ENCODE peak calls at places on chromosomes 16 and 17, in ten cellular contexts. One of them, this sample, is unnamed.

GRCh38 chr17:6701719-6702118 is 11.4 kb downstream of the SLC13A5 start:
- DNase-seq in tibial artery: peak; percentile 58
- DNase-seq in psoas muscle: no peak
- DNase-seq in A549: peak; percentile 50
- DNase-seq in right lobe of liver: no peak
- DNase-seq in transverse colon: no peak
- DNase-seq in neural progenitor cell: peak; percentile 86
- DNase-seq in left ventricle myocardium inferior: no peak
- DNase-seq in thoracic aorta: no peak
- DNase-seq in heart left ventricle: no peak
- DNase-seq in this sample: no peak

GRCh38 chr17:41322264-41322902 is 6.9 kb upstream of the KRTAP17-1 start:
- DNase-seq in neural progenitor cell: peak; percentile 44
- DNase-seq in right lobe of liver: no peak
- DNase-seq in left ventricle myocardium inferior: no peak
- DNase-seq in psoas muscle: no peak
- DNase-seq in transverse colon: no peak
- DNase-seq in heart left ventricle: no peak
- DNase-seq in tibial artery: no peak
- DNase-seq in thoracic aorta: no peak
- DNase-seq in A549: peak; percentile 68
- DNase-seq in this sample: no peak

GRCh38 chr16:62363451-62363850 is 327.2 kb upstream of the CDH8 start:
- DNase-seq in tibial artery: no peak
- DNase-seq in psoas muscle: no peak
- DNase-seq in transverse colon: no peak
- DNase-seq in left ventricle myocardium inferior: no peak
- DNase-seq in thoracic aorta: no peak
- DNase-seq in heart left ventricle: no peak
- DNase-seq in neural progenitor cell: peak; percentile 73
- DNase-seq in right lobe of liver: no peak
- DNase-seq in A549: no peak
- DNase-seq in this sample: no peak

GRCh38 chr17:61750656-61751055 is 112.7 kb downstream of the BRIP1 start:
- DNase-seq in left ventricle myocardium inferior: no peak
- DNase-seq in neural progenitor cell: no peak
- DNase-seq in transverse colon: no peak
- DNase-seq in heart left ventricle: no peak
- DNase-seq in thoracic aorta: no peak
- DNase-seq in psoas muscle: no peak
- DNase-seq in A549: no peak
- DNase-seq in right lobe of liver: no peak
- DNase-seq in tibial artery: no peak
- DNase-seq in this sample: no peak

GRCh38 chr17:8948462-8948861 is 17.0 kb downstream of the PIK3R5 start:
- DNase-seq in left ventricle myocardium inferior: no peak
- DNase-seq in psoas muscle: no peak
- DNase-seq in right lobe of liver: no peak
- DNase-seq in heart left ventricle: no peak
- DNase-seq in thoracic aorta: no peak
- DNase-seq in tibial artery: no peak
- DNase-seq in transverse colon: no peak
- DNase-seq in neural progenitor cell: no peak
- DNase-seq in A549: no peak
- DNase-seq in this sample: no peak

GRCh38 chr16:49453001-49453400 is 79.4 kb downstream of the C16orf78 start:
- DNase-seq in transverse colon: no peak
- DNase-seq in neural progenitor cell: no peak
- DNase-seq in tibial artery: peak; percentile 28
- DNase-seq in right lobe of liver: no peak
- DNase-seq in heart left ventricle: no peak
- DNase-seq in thoracic aorta: no peak
- DNase-seq in A549: no peak
- DNase-seq in psoas muscle: no peak
- DNase-seq in left ventricle myocardium inferior: no peak
- DNase-seq in this sample: peak; percentile 30

GRCh38 chr17:7882068-7882467 is 6.5 kb upstream of the CHD3 start:
- DNase-seq in right lobe of liver: no peak
- DNase-seq in psoas muscle: no peak
- DNase-seq in heart left ventricle: no peak
- DNase-seq in left ventricle myocardium inferior: no peak
- DNase-seq in thoracic aorta: no peak
- DNase-seq in A549: no peak
- DNase-seq in neural progenitor cell: no peak
- DNase-seq in tibial artery: no peak
- DNase-seq in transverse colon: no peak
- DNase-seq in this sample: no peak

GRCh38 chr17:15947331-15947730 is 2.4 kb downstream of the ADORA2B start:
- DNase-seq in thoracic aorta: no peak
- DNase-seq in psoas muscle: no peak
- DNase-seq in left ventricle myocardium inferior: no peak
- DNase-seq in neural progenitor cell: no peak
- DNase-seq in heart left ventricle: no peak
- DNase-seq in right lobe of liver: no peak
- DNase-seq in transverse colon: peak; percentile 72
- DNase-seq in A549: no peak
- DNase-seq in tibial artery: no peak
- DNase-seq in this sample: peak; percentile 78

GRCh38 chr16:2715519-2715918 is 4.5 kb downstream of the PRSS27 start:
- DNase-seq in thoracic aorta: no peak
- DNase-seq in transverse colon: peak; percentile 60
- DNase-seq in tibial artery: peak; percentile 66
- DNase-seq in right lobe of liver: peak; percentile 49
- DNase-seq in heart left ventricle: peak; percentile 73
- DNase-seq in A549: no peak
- DNase-seq in left ventricle myocardium inferior: peak; percentile 68
- DNase-seq in neural progenitor cell: peak; percentile 78
- DNase-seq in psoas muscle: peak; percentile 68
- DNase-seq in this sample: peak; percentile 67

GRCh38 chr17:45355087-45355486 is 38.3 kb upstream of the MAP3K14 start:
- DNase-seq in left ventricle myocardium inferior: no peak
- DNase-seq in heart left ventricle: no peak
- DNase-seq in thoracic aorta: no peak
- DNase-seq in right lobe of liver: peak; percentile 14
- DNase-seq in neural progenitor cell: no peak
- DNase-seq in A549: peak; percentile 78
- DNase-seq in transverse colon: no peak
- DNase-seq in tibial artery: no peak
- DNase-seq in psoas muscle: no peak
- DNase-seq in this sample: peak; percentile 7

GRCh38 chr16:83561876-83562275 is 245.9 kb upstream of the HSBP1 start:
- DNase-seq in neural progenitor cell: peak; percentile 63
- DNase-seq in psoas muscle: no peak
- DNase-seq in heart left ventricle: no peak
- DNase-seq in thoracic aorta: no peak
- DNase-seq in transverse colon: no peak
- DNase-seq in right lobe of liver: no peak
- DNase-seq in left ventricle myocardium inferior: no peak
- DNase-seq in A549: no peak
- DNase-seq in tibial artery: no peak
- DNase-seq in this sample: no peak

GRCh38 chr16:945271-946047 is 25.3 kb downstream of the LMF1 start:
- DNase-seq in neural progenitor cell: no peak
- DNase-seq in psoas muscle: no peak
- DNase-seq in transverse colon: no peak
- DNase-seq in heart left ventricle: no peak
- DNase-seq in A549: no peak
- DNase-seq in tibial artery: no peak
- DNase-seq in thoracic aorta: no peak
- DNase-seq in right lobe of liver: no peak
- DNase-seq in left ventricle myocardium inferior: no peak
- DNase-seq in this sample: no peak

GRCh38 chr16:67086829-67087228 is 22.9 kb upstream of the PHAF1 start:
- DNase-seq in right lobe of liver: no peak
- DNase-seq in heart left ventricle: no peak
- DNase-seq in left ventricle myocardium inferior: no peak
- DNase-seq in transverse colon: no peak
- DNase-seq in tibial artery: no peak
- DNase-seq in neural progenitor cell: no peak
- DNase-seq in A549: no peak
- DNase-seq in psoas muscle: no peak
- DNase-seq in thoracic aorta: no peak
- DNase-seq in this sample: no peak

GRCh38 chr17:12987120-12987519 is 30.7 kb downstream of the ELAC2 start:
- DNase-seq in A549: no peak
- DNase-seq in heart left ventricle: no peak
- DNase-seq in neural progenitor cell: peak; percentile 75
- DNase-seq in left ventricle myocardium inferior: no peak
- DNase-seq in tibial artery: no peak
- DNase-seq in psoas muscle: no peak
- DNase-seq in right lobe of liver: no peak
- DNase-seq in transverse colon: no peak
- DNase-seq in thoracic aorta: no peak
- DNase-seq in this sample: no peak

GRCh38 chr17:4703330-4703691 is 626 bp downstream of the PELP1 start:
- DNase-seq in left ventricle myocardium inferior: no peak
- DNase-seq in A549: no peak
- DNase-seq in transverse colon: no peak
- DNase-seq in tibial artery: no peak
- DNase-seq in neural progenitor cell: no peak
- DNase-seq in thoracic aorta: no peak
- DNase-seq in psoas muscle: no peak
- DNase-seq in right lobe of liver: no peak
- DNase-seq in heart left ventricle: no peak
- DNase-seq in this sample: no peak

GRCh38 chr16:66484453-66485213 is 57.5 kb downstream of the BEAN1 start:
- DNase-seq in tibial artery: peak; percentile 54
- DNase-seq in A549: peak; percentile 19
- DNase-seq in neural progenitor cell: no peak
- DNase-seq in psoas muscle: no peak
- DNase-seq in thoracic aorta: no peak
- DNase-seq in right lobe of liver: no peak
- DNase-seq in heart left ventricle: peak; percentile 15
- DNase-seq in transverse colon: no peak
- DNase-seq in left ventricle myocardium inferior: no peak
- DNase-seq in this sample: no peak

GRCh38 chr16:70577256-70577698 is 53.7 kb downstream of the SF3B3 start:
- DNase-seq in thoracic aorta: peak; percentile 74
- DNase-seq in psoas muscle: peak; percentile 51
- DNase-seq in A549: no peak
- DNase-seq in right lobe of liver: no peak
- DNase-seq in tibial artery: peak; percentile 91
- DNase-seq in transverse colon: no peak
- DNase-seq in heart left ventricle: no peak
- DNase-seq in neural progenitor cell: no peak
- DNase-seq in left ventricle myocardium inferior: no peak
- DNase-seq in this sample: peak; percentile 55

GRCh38 chr17:49515196-49515770 is 20.2 kb downstream of the NGFR start:
- DNase-seq in heart left ventricle: peak; percentile 90
- DNase-seq in transverse colon: peak; percentile 74
- DNase-seq in thoracic aorta: peak; percentile 56
- DNase-seq in psoas muscle: peak; percentile 92
- DNase-seq in tibial artery: peak; percentile 98
- DNase-seq in neural progenitor cell: peak; percentile 83
- DNase-seq in A549: peak; percentile 68
- DNase-seq in right lobe of liver: peak; percentile 97
- DNase-seq in left ventricle myocardium inferior: peak; percentile 92
- DNase-seq in this sample: no peak

GRCh38 chr17:82882715-82883446 is 43.1 kb upstream of the ZNF750 start:
- DNase-seq in right lobe of liver: no peak
- DNase-seq in A549: no peak
- DNase-seq in neural progenitor cell: no peak
- DNase-seq in tibial artery: no peak
- DNase-seq in heart left ventricle: no peak
- DNase-seq in left ventricle myocardium inferior: no peak
- DNase-seq in thoracic aorta: no peak
- DNase-seq in transverse colon: peak; percentile 70
- DNase-seq in psoas muscle: no peak
- DNase-seq in this sample: no peak
- H3K4me1 ChIP-seq in right lobe of liver: no peaks in the 10 kb centered on the region
- H3K4me1 ChIP-seq in A549: no peaks in the 10 kb centered on the region
- H3K4me1 ChIP-seq in neural progenitor cell: no peaks in the 10 kb centered on the region
- H3K4me1 ChIP-seq in tibial artery: no peaks in the 10 kb centered on the region
- H3K4me1 ChIP-seq in heart left ventricle: peaks cover 27% of the 10 kb centered on the region
- H3K4me1 ChIP-seq in left ventricle myocardium inferior: peaks cover 64% of the 10 kb centered on the region
- H3K4me1 ChIP-seq in thoracic aorta: peaks cover 21% of the 10 kb centered on the region
- H3K4me1 ChIP-seq in transverse colon: peaks cover 27% of the 10 kb centered on the region
- H3K4me1 ChIP-seq in psoas muscle: peaks cover 12% of the 10 kb centered on the region
- H3K4me1 ChIP-seq in this sample: peaks cover 9% of the 10 kb centered on the region

DNA sequence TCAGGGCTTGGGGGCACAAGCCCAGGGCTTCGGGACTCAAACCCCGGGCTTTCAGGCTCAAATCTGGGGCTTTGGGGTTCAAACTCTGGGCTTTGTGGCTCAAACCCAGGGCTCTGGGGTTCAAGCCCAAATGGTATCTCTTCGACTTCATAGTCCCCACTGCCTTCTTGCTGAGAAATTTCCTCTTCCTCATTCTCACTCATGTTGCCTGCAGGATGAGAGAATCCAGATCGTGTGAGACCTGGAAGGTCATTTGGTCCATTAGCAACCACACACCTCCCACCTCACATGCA is 576 bp downstream of the ZNF768 start:
- DNase-seq in left ventricle myocardium inferior: no peak
- DNase-seq in A549: no peak
- DNase-seq in heart left ventricle: no peak
- DNase-seq in neural progenitor cell: no peak
- DNase-seq in thoracic aorta: no peak
- DNase-seq in tibial artery: no peak
- DNase-seq in psoas muscle: no peak
- DNase-seq in right lobe of liver: no peak
- DNase-seq in transverse colon: no peak
- DNase-seq in this sample: no peak
- H3K27ac ChIP-seq in left ventricle myocardium inferior: peak overlapping the region; percentile 98
- H3K27ac ChIP-seq in A549: peak overlapping the region; percentile 96
- H3K27ac ChIP-seq in heart left ventricle: peak overlapping the region; percentile 100
- H3K27ac ChIP-seq in neural progenitor cell: no peak overlapping the region
- H3K27ac ChIP-seq in thoracic aorta: peak overlapping the region; percentile 99
- H3K27ac ChIP-seq in tibial artery: peak overlapping the region; percentile 93
- H3K27ac ChIP-seq in psoas muscle: peak overlapping the region; percentile 99
- H3K27ac ChIP-seq in right lobe of liver: peak overlapping the region; percentile 99
- H3K27ac ChIP-seq in transverse colon: peak overlapping the region; percentile 99
- H3K27ac ChIP-seq in this sample: peak overlapping the region; percentile 82

GRCh38 chr16:53542283-53542682 is 39.3 kb upstream of the AKTIP start:
- DNase-seq in neural progenitor cell: no peak
- DNase-seq in heart left ventricle: no peak
- DNase-seq in psoas muscle: no peak
- DNase-seq in thoracic aorta: no peak
- DNase-seq in left ventricle myocardium inferior: no peak
- DNase-seq in right lobe of liver: no peak
- DNase-seq in transverse colon: peak; percentile 19
- DNase-seq in A549: no peak
- DNase-seq in tibial artery: no peak
- DNase-seq in this sample: no peak
- TF ChIP-seq CTCF in neural progenitor cell: no peak
- TF ChIP-seq CTCF in heart left ventricle: no peak
- TF ChIP-seq CTCF in psoas muscle: no peak
- TF ChIP-seq CTCF in thoracic aorta: no peak
- TF ChIP-seq CTCF in left ventricle myocardium inferior: no peak
- TF ChIP-seq CTCF in right lobe of liver: no peak
- TF ChIP-seq CTCF in transverse colon: no peak
- TF ChIP-seq CTCF in A549: no peak
- TF ChIP-seq CTCF in tibial artery: no peak
- TF ChIP-seq CTCF in this sample: no peak

DNA sequence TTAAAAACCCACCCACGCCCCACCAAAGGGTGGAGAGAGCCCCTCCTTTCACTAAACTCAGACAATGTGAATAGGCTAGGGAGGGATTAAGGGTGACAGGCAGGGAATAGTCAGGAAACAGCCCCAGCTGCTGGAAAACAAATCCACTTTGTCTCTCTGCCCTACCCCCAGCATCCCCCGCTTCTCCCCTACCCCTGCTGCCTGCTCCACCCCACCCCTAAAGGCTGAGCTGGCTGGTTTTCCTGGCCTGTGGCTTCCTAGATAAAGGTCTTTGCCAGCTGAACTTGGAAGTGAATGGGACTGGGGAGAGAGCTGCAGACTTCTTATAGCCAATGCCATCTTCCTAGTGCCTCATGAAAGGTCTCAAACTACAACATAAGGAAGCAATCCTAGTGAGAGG is 15.0 kb downstream of the CAVIN1 start:
- DNase-seq in transverse colon: no peak
- DNase-seq in neural progenitor cell: no peak
- DNase-seq in A549: no peak
- DNase-seq in tibial artery: no peak
- DNase-seq in heart left ventricle: peak; percentile 73
- DNase-seq in thoracic aorta: no peak
- DNase-seq in psoas muscle: no peak
- DNase-seq in right lobe of liver: no peak
- DNase-seq in left ventricle myocardium inferior: peak; percentile 56
- DNase-seq in this sample: no peak
- H3K4me1 ChIP-seq in transverse colon: peaks cover 50% of the 10 kb centered on the region
- H3K4me1 ChIP-seq in neural progenitor cell: peaks cover 18% of the 10 kb centered on the region
- H3K4me1 ChIP-seq in A549: peaks cover 72% of the 10 kb centered on the region
- H3K4me1 ChIP-seq in tibial artery: peaks cover 17% of the 10 kb centered on the region
- H3K4me1 ChIP-seq in heart left ventricle: peaks cover 90% of the 10 kb centered on the region
- H3K4me1 ChIP-seq in thoracic aorta: peaks cover 81% of the 10 kb centered on the region
- H3K4me1 ChIP-seq in psoas muscle: peaks cover 62% of the 10 kb centered on the region
- H3K4me1 ChIP-seq in right lobe of liver: peaks cover 12% of the 10 kb centered on the region
- H3K4me1 ChIP-seq in left ventricle myocardium inferior: peaks cover 100% of the 10 kb centered on the region
- H3K4me1 ChIP-seq in this sample: peaks cover 45% of the 10 kb centered on the region

This sample was measured in RWPE2.